ENCODE peak calls at places on chromosomes 1 and 21, in five cellular contexts. J, Z, E, B and A are unnamed samples.

GRCh38 chr1:206703647-206704046 is 18.9 kb downstream of the MAPKAPK2 start:
- DNase-seq in Z (no peak), E (peak), J (no peak), B (no peak), A (no peak)

GRCh38 chr1:228314315-228314657 is 92.3 kb downstream of the TRIM11 start:
- DNase-seq in E (no peak), Z (no peak), B (no peak), J (no peak), A (no peak)

GRCh38 chr1:204102719-204103118 is 29.8 kb downstream of the SOX13 start:
- DNase-seq in E (no peak), Z (no peak), B (peak), J (no peak), A (peak)

GRCh38 chr1:168465942-168466702 is 77.7 kb downstream of the XCL2 start:
- DNase-seq in E (peak), J (no peak), B (peak), Z (no peak), A (no peak)

GRCh38 chr1:40592107-40592773 is 60.8 kb downstream of the ZNF684 start:
- DNase-seq in E (peak), Z (no peak), J (peak), B (peak), A (no peak)

GRCh38 chr1:7679873-7680790 is 91.0 kb upstream of the VAMP3 start:
- DNase-seq in E (peak), Z (no peak), B (peak), J (peak), A (peak)

GRCh38 chr1:182413969-182414368 is 13.5 kb upstream of the TEDDM1 start:
- DNase-seq in E (no peak), J (no peak), B (no peak), Z (no peak), A (no peak)

GRCh38 chr1:207644852-207645631 is at the start of gene CR1L:
- DNase-seq in E (peak), Z (peak), B (peak), J (peak), A (peak)

GRCh38 chr21:44764319-44765230 is 37.0 kb downstream of the UBE2G2 start:
- DNase-seq in B (no peak), E (no peak), J (no peak), Z (no peak), A (no peak)

GRCh38 chr1:244665771-244666217 is 12.9 kb downstream of the DESI2 start:
- DNase-seq in Z (no peak), B (no peak), J (no peak), E (peak), A (peak)

GRCh38 chr1:183585038-183585437 is 5.2 kb downstream of the NCF2 start:
- DNase-seq in Z (no peak), E (no peak), J (no peak), B (no peak), A (no peak)

GRCh38 chr21:44626262-44626661 is 631 bp upstream of the KRTAP10-9 start:
- DNase-seq in J (no peak), Z (no peak), E (no peak), B (no peak), A (no peak)

GRCh38 chr1:198809247-198809646 is 170.4 kb downstream of the PTPRC start:
- DNase-seq in E (peak), J (no peak), Z (no peak), B (peak), A (no peak)

GRCh38 chr1:31703431-31704260 is at the start of gene COL16A1:
- DNase-seq in B (peak), J (peak), Z (peak), E (peak), A (no peak)

GRCh38 chr1:225746361-225747179 is 31.1 kb upstream of the SRP9 start:
- DNase-seq in E (peak), Z (peak), B (peak), J (peak), A (peak)

GRCh38 chr1:214076004-214076320 is 88.2 kb downstream of the PROX1 start:
- DNase-seq in B (no peak), E (no peak), J (no peak), Z (no peak), A (no peak)

GRCh38 chr1:186404454-186405051 is 28.9 kb downstream of the ODR4 start:
- DNase-seq in Z (no peak), E (peak), J (peak), B (peak), A (peak)

GRCh38 chr1:64630611-64631010 is 114.3 kb upstream of the RAVER2 start:
- DNase-seq in B (no peak), Z (no peak), J (no peak), E (no peak), A (no peak)

GRCh38 chr1:59020151-59020997 is 236.5 kb upstream of the JUN start:
- DNase-seq in E (peak), B (peak), J (peak), Z (no peak), A (peak)

GRCh38 chr1:206895837-206896242 is 1.4 kb upstream of the IL24 start:
- DNase-seq in B (peak), Z (no peak), J (peak), E (peak), A (no peak)

GRCh38 chr1:1250828-1251284 is 4.3 kb upstream of the C1QTNF12 start:
- DNase-seq in J (no peak), Z (no peak), B (no peak), E (no peak), A (no peak)

GRCh38 chr1:167720965-167721616 is 691 bp upstream of the MPZL1 start:
- DNase-seq in J (peak), Z (no peak), B (peak), E (peak), A (peak)

GRCh38 chr1:54362881-54363340 is 43.3 kb downstream of the SSBP3 start:
- DNase-seq in B (no peak), Z (peak), J (peak), E (peak), A (no peak)

GRCh38 chr1:37052120-37052519 is 17.8 kb upstream of the GRIK3 start:
- DNase-seq in J (no peak), E (peak), B (no peak), Z (no peak), A (no peak)